ENCODE peak calls at places on chromosomes 11 and 22, in four cellular contexts. N is IMR-90, B is body of pancreas, L is heart left ventricle. H is an unnamed sample. For H3K27me3, the result is how much of the 10 kb centered on the place peaks cover.

GRCh38 chr11:111269146-111269868 is 23.8 kb downstream of the POU2AF2 start:
- DNase-seq in N (no peak), B (no peak), L (no peak), H (no peak)

GRCh38 chr11:114595571-114595970 is at the start of gene NXPE4:
- DNase-seq in N (no peak), B (no peak), L (no peak), H (no peak)

GRCh38 chr22:41302016-41302767 is 867 bp downstream of the ZC3H7B start:
- DNase-seq in N (no peak), B (no peak), L (peak), H (no peak)

GRCh38 chr11:50333861-50334260 is 301.2 kb downstream of the OR4C45 start:
- DNase-seq in N (no peak), B (no peak), L (no peak), H (no peak)

GRCh38 chr11:16881074-16881709 is 133.0 kb downstream of the PLEKHA7 start:
- DNase-seq in N (peak), B (peak), L (peak), H (no peak)

GRCh38 chr11:46676436-46677158 is 23.8 kb downstream of the ARHGAP1 start:
- DNase-seq in N (no peak), B (no peak), L (no peak), H (no peak)

GRCh38 chr11:66020618-66021357 is 5.5 kb downstream of the CATSPER1 start:
- DNase-seq in N (peak), B (no peak), L (no peak), H (no peak)

GRCh38 chr11:125625225-125625593 is 246 bp downstream of the CHEK1 start:
- DNase-seq in N (no peak), B (no peak), L (no peak), H (no peak)

GRCh38 chr22:25373961-25374360 is 154.5 kb downstream of the CRYBB2 start:
- DNase-seq in N (no peak), B (no peak), L (no peak), H (no peak)

GRCh38 chr11:128467610-128468041 is 119.7 kb downstream of the ETS1 start:
- DNase-seq in N (peak), B (no peak), L (no peak), H (no peak)

GRCh38 chr11:44755553-44756505 is 29.1 kb downstream of the TSPAN18 start:
- DNase-seq in N (no peak), B (no peak), L (no peak), H (no peak)

GRCh38 chr22:40651057-40651456 is 14.5 kb upstream of the MRTFA start:
- DNase-seq in N (no peak), B (no peak), L (no peak), H (no peak)

GRCh38 chr22:34877506-34877905 is 188.5 kb upstream of the ISX start:
- DNase-seq in N (no peak), B (no peak), L (no peak), H (no peak)

GRCh38 chr11:44960200-44960845 is 9.6 kb upstream of the TP53I11 start:
- DNase-seq in N (no peak), B (no peak), L (no peak), H (no peak)

GRCh38 chr11:66082936-66083698 is 13.0 kb downstream of the PACS1 start:
- DNase-seq in N (no peak), B (peak), L (no peak), H (no peak)

GRCh38 chr22:46269564-46269963 is 1.8 kb downstream of the TTC38 start:
- DNase-seq in N (no peak), B (peak), L (no peak), H (no peak)

GRCh38 chr11:110734790-110735189 is 22.6 kb upstream of the ARHGAP20 start:
- DNase-seq in N (no peak), B (no peak), L (no peak), H (no peak)

GRCh38 chr22:25360411-25360810 is 141.0 kb downstream of the CRYBB2 start:
- DNase-seq in N (no peak), B (no peak), L (no peak), H (no peak)

GRCh38 chr22:40409613-40410113 is 39.3 kb downstream of the SGSM3 start:
- DNase-seq in N (no peak), B (no peak), L (no peak), H (no peak)

GRCh38 chr22:50292643-50293440 is 14.6 kb downstream of the PLXNB2 start:
- DNase-seq in N (no peak), B (no peak), L (no peak), H (no peak)

GRCh38 chr11:26987205-26987604 is 6.7 kb upstream of the FIBIN start:
- DNase-seq in N (no peak), B (no peak), L (no peak), H (no peak)

GRCh38 chr11:10606536-10607208 is 38.2 kb upstream of the LYVE1 start:
- DNase-seq in N (peak), B (no peak), L (no peak), H (no peak)

GRCh38 chr11:5380740-5381342 is 2.8 kb upstream of the OR51M1 start:
- DNase-seq in N (peak), B (peak), L (peak), H (peak)

GRCh38 chr22:44658371-44658953 is 43.5 kb upstream of the PRR5 start:
- DNase-seq in N (peak), B (peak), L (no peak), H (no peak)

GRCh38 chr11:112599265-112599664 is 338.6 kb upstream of the PLET1 start:
- DNase-seq in N (no peak), B (no peak), L (no peak), H (no peak)

GRCh38 chr22:20117656-20118571 is 888 bp upstream of the TRMT2A start:
- DNase-seq in N (peak), B (no peak), L (no peak), H (peak)

GRCh38 chr11:3152471-3153110 is 12.5 kb downstream of the OSBPL5 start:
- DNase-seq in N (peak), B (no peak), L (no peak), H (peak)

GRCh38 chr11:47179655-47179991 is 2.9 kb upstream of the ARFGAP2 start:
- DNase-seq in N (peak), B (peak), L (no peak), H (no peak)

GRCh38 chr22:21443057-21443734 is 24.0 kb upstream of the TMEM191C start:
- DNase-seq in N (no peak), B (peak), L (peak), H (no peak)

GRCh38 chr11:69063671-69064260 is 15.0 kb downstream of the TPCN2 start:
- DNase-seq in N (no peak), B (no peak), L (no peak), H (no peak)

GRCh38 chr11:104043678-104044239 is 7.3 kb downstream of the DDI1 start:
- DNase-seq in N (peak), B (no peak), L (no peak), H (no peak)

GRCh38 chr11:109818303-109818702 is 274.9 kb upstream of the ZC3H12C start:
- DNase-seq in N (no peak), B (no peak), L (no peak), H (no peak)

GRCh38 chr22:30332551-30332950 is 5.8 kb upstream of the TBC1D10A start:
- DNase-seq in N (no peak), B (no peak), L (no peak), H (no peak)

GRCh38 chr11:88375927-88376470 is 38.5 kb upstream of the CTSC start:
- DNase-seq in N (no peak), B (no peak), L (no peak), H (no peak)

GRCh38 chr22:38467904-38468760 is at the start of gene KDELR3:
- DNase-seq in N (peak), B (peak), L (peak), H (no peak)

GRCh38 chr11:8028766-8029165 is 41.6 kb downstream of the EIF3F start:
- DNase-seq in N (no peak), B (no peak), L (no peak), H (no peak)

GRCh38 chr11:110971110-110971509 is 258.9 kb upstream of the ARHGAP20 start:
- DNase-seq in N (peak), B (no peak), L (no peak), H (no peak)

GRCh38 chr11:109946322-109946846 is 146.8 kb upstream of the ZC3H12C start:
- DNase-seq in N (peak), B (peak), L (peak), H (peak)

GRCh38 chr11:118971646-118972045 is at the start of gene FOXR1:
- DNase-seq in N (no peak), B (no peak), L (no peak), H (no peak)

GRCh38 chr11:24249921-24250320 is 246.9 kb upstream of the LUZP2 start:
- DNase-seq in N (no peak), B (no peak), L (no peak), H (no peak)

GRCh38 chr22:23357028-23357427 is 176.7 kb downstream of the BCR start:
- DNase-seq in N (no peak), B (no peak), L (no peak), H (no peak)
- H3K27me3 ChIP-seq in N (under half), B (under half), L (under half), H (under half)

DNA sequence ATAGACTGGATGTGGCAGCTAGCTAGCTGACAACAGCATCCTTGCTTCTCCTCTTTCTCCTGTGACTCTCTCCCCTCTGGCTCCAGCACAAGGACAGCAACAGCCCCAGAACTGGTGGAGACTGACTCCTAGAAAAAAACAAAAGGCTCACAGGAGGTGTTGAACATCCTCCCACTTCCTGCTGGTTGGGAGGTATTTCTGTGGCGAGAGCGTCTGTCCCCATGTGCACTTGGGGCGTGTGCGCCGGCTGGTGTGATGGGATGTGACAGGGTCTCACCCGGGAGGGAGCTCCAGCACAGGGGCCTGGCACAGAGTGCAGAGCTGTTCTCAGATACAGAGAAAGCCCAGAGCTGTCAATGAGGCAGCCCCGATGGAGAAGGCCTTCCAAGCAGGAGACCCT is 107.2 kb upstream of the E2F8 start:
- DNase-seq in N (no peak), B (no peak), L (no peak), H (no peak)
- H3K27me3 ChIP-seq in N (half or more), B (under half), L (half or more), H (under half)

DNA sequence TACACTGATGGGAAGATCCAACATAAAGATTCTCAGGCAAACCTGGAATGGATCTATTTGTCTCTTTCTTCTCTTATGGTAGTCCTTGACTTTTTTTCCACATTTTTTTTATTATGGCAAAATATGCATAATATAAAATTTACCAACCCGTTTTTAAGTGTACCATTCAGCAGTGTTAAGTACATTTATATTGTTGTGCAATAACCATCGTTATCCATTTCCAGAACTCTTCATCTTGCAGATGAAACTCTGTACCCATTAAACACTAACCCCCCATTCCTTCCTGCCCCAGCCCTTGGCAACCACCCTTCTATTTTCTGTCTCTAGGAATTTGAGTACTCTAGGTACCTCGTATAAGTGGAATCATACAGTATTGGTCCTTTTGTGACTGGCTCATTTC is 99.7 kb downstream of the DSCAML1 start:
- DNase-seq in N (no peak), B (no peak), L (no peak), H (no peak)
- H3K27me3 ChIP-seq in N (under half), B (under half), L (under half), H (under half)

DNA sequence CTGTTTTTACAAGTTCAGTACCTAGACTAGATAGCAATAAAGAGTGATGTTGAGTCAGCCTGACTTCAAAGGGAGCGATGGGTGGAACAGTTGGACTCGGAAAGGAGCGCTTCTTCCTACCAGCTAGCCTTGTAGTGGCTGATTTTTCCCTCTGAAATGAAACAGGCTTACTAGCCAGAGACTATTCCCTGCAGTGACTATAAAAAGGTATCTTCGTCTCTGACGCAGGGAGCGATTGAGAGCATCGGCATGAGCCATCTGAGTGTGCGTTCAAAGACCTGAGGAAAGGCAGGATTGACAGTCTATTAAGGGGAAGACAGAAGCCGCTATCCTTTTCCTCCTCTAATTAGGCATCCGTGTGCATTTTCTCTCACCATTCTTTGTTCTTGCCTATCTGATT is 65.9 kb upstream of the GRAMD1B start:
- DNase-seq in N (no peak), B (no peak), L (no peak), H (no peak)
- H3K27me3 ChIP-seq in N (half or more), B (under half), L (under half), H (under half)

GRCh38 chr22:48358886-48359612 is 1468.6 kb downstream of the BRD1 start:
- DNase-seq in N (no peak), B (no peak), L (no peak), H (no peak)
- H3K27me3 ChIP-seq in N (under half), B (under half), L (under half), H (under half)

DNA sequence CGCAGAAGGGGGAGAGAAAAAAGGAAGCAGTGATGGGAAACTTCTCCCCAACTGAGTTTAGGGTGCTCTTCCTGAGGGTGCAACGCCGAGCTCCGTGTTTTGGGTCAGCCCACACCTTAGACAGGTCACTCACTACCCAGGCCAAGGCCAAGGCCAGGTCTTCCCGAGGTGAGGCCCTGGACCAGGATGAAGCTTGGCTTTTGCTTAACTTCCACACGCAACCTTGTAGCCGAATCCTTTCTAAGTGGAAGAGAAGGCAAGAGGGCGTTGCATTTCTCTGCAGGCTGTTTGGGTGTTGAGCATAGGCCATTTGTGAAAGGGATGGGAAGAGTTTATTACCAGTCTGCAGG is 1.4 kb downstream of the KREMEN1 start:
- DNase-seq in N (no peak), B (no peak), L (no peak), H (no peak)
- H3K27me3 ChIP-seq in N (under half), B (under half), L (under half), H (under half)

DNA sequence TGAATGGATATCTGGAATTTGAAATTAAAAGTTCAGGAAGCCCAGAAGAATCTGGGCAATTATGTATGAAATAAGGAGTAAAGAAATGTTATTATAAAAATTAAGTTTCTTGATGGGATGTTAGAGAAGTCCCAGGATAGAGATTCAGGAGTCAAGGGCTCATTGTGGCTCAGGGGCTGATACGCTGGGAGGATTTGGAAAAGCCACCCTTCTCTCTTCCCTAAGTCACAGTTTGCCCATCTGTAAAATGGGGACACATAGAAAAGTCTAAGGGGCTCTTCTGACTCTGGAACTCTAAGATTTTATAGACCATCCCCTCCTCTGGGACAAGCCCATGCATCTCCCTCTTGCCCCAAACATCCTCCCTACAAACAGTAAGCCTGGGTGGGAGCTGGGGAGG is 118.1 kb downstream of the TIMP3 start:
- DNase-seq in N (no peak), B (no peak), L (no peak), H (no peak)
- H3K27me3 ChIP-seq in N (under half), B (under half), L (under half), H (under half)

GRCh38 chr11:70212227-70212811 is 9.2 kb downstream of the FADD start:
- DNase-seq in N (no peak), B (no peak), L (no peak), H (no peak)
- H3K27me3 ChIP-seq in N (under half), B (under half), L (under half), H (under half)

H was measured in CD4-positive, alpha-beta memory T cell.